ENCODE peak calls at places on chromosome 4, in five cellular contexts. T, X, J, P and N are unnamed samples.

GRCh38 chr4:47032405-47033106 is 1.2 kb downstream of the GABRB1 start:
- DNase-seq in P (no peak), J (peak), T (peak), X (no peak), N (peak)

GRCh38 chr4:2961411-2962098 is 1.7 kb downstream of the NOP14 start:
- DNase-seq in J (no peak), P (no peak), T (no peak), X (no peak), N (no peak)

GRCh38 chr4:169335331-169335730 is 64.6 kb upstream of the SH3RF1 start:
- DNase-seq in P (no peak), J (no peak), T (no peak), X (no peak), N (no peak)

GRCh38 chr4:81459233-81459632 is 12.5 kb downstream of the RASGEF1B start:
- DNase-seq in X (peak), P (no peak), T (no peak), J (no peak), N (no peak)

GRCh38 chr4:146033149-146033548 is 94.5 kb upstream of the ZNF827 start:
- DNase-seq in J (peak), P (no peak), X (no peak), T (no peak), N (no peak)

GRCh38 chr4:45350438-45350837 is 624.1 kb upstream of the GNPDA2 start:
- DNase-seq in J (no peak), P (no peak), X (no peak), T (peak), N (no peak)

GRCh38 chr4:18695733-18696527 is 674.4 kb upstream of the LCORL start:
- DNase-seq in T (no peak), P (no peak), J (peak), X (no peak), N (no peak)

GRCh38 chr4:80235451-80235850 is 31.0 kb upstream of the FGF5 start:
- DNase-seq in X (no peak), P (no peak), J (no peak), T (peak), N (no peak)

GRCh38 chr4:6208416-6208815 is 8.1 kb upstream of the JAKMIP1 start:
- DNase-seq in J (no peak), X (no peak), T (no peak), P (no peak), N (no peak)

GRCh38 chr4:144565558-144566195 is 80.3 kb upstream of the HHIP start:
- DNase-seq in T (no peak), X (no peak), J (no peak), P (no peak), N (no peak)

GRCh38 chr4:152807294-152807829 is 27.6 kb downstream of the ARFIP1 start:
- DNase-seq in X (no peak), T (no peak), P (no peak), J (no peak), N (no peak)

GRCh38 chr4:134216436-134216835 is 14.8 kb upstream of the PABPC4L start:
- DNase-seq in J (no peak), T (peak), P (no peak), X (no peak), N (no peak)